ENCODE peak calls at places on chromosomes 11 and 22, in seven cellular contexts. N, S, E, X, Y, F and I are unnamed samples.

GRCh38 chr11:66150140-66150539 is 80.1 kb downstream of the PACS1 start:
- DNase-seq in N (peak; percentile 8), S (no peak), E (no peak), X (no peak), Y (no peak), F (no peak), I (no peak)

GRCh38 chr22:24450600-24450999 is 23.2 kb downstream of the ADORA2A start:
- DNase-seq in N (no peak), S (no peak), E (no peak), X (peak; percentile 75), Y (no peak), F (no peak), I (peak; percentile 67)

GRCh38 chr11:66316849-66317251 is at the start of gene CD248:
- DNase-seq in N (peak; percentile 78), S (no peak), E (no peak), X (peak; percentile 96), Y (peak; percentile 75), F (no peak), I (peak; percentile 85)

GRCh38 chr11:76266701-76267100 is 60.4 kb upstream of the WNT11 start:
- DNase-seq in N (no peak), S (no peak), E (no peak), X (no peak), Y (no peak), F (no peak), I (no peak)

GRCh38 chr11:102014756-102015155 is 32.5 kb upstream of the CFAP300 start:
- DNase-seq in N (no peak), S (no peak), E (no peak), X (no peak), Y (no peak), F (no peak), I (no peak)

GRCh38 chr11:112526699-112527410 is 266.2 kb upstream of the PLET1 start:
- DNase-seq in N (no peak), S (no peak), E (no peak), X (no peak), Y (no peak), F (no peak), I (no peak)

GRCh38 chr11:68351450-68352275 is 39.3 kb downstream of the LRP5 start:
- DNase-seq in N (no peak), S (no peak), E (no peak), X (no peak), Y (peak; percentile 37), F (no peak), I (no peak)

GRCh38 chr11:1404461-1405185 is 14.9 kb downstream of the BRSK2 start:
- DNase-seq in N (no peak), S (no peak), E (no peak), X (peak; percentile 50), Y (no peak), F (no peak), I (no peak)

GRCh38 chr11:131534611-131535010 is 164.2 kb downstream of the NTM start:
- DNase-seq in N (no peak), S (no peak), E (no peak), X (no peak), Y (no peak), F (no peak), I (no peak)

GRCh38 chr11:66727883-66728759 is 895 bp downstream of the SPTBN2 start:
- DNase-seq in N (no peak), S (no peak), E (peak; percentile 20), X (no peak), Y (peak; percentile 56), F (no peak), I (no peak)

GRCh38 chr11:8223513-8223899 is 40.2 kb downstream of the LMO1 start:
- DNase-seq in N (peak; percentile 11), S (no peak), E (no peak), X (no peak), Y (no peak), F (no peak), I (no peak)

GRCh38 chr11:8222820-8223512 is 40.7 kb downstream of the LMO1 start:
- DNase-seq in N (no peak), S (no peak), E (no peak), X (no peak), Y (no peak), F (no peak), I (no peak)

GRCh38 chr11:8220261-8221024 is 43.2 kb downstream of the LMO1 start:
- DNase-seq in N (no peak), S (no peak), E (no peak), X (no peak), Y (no peak), F (no peak), I (no peak)

GRCh38 chr11:8221025-8221723 is 42.5 kb downstream of the LMO1 start:
- DNase-seq in N (no peak), S (no peak), E (no peak), X (no peak), Y (no peak), F (no peak), I (peak; percentile 24)

GRCh38 chr11:8221917-8222316 is 41.8 kb downstream of the LMO1 start:
- DNase-seq in N (no peak), S (no peak), E (no peak), X (no peak), Y (no peak), F (no peak), I (no peak)
- H3K27ac ChIP-seq in N (no peak overlapping the region), S (no peak overlapping the region), E (no peak overlapping the region), X (no peak overlapping the region), Y (no peak overlapping the region), F (no peak overlapping the region), I (no peak overlapping the region)

GRCh38 chr11:34627197-34627596 is 6.3 kb downstream of the EHF start:
- DNase-seq in N (no peak), S (no peak), E (peak; percentile 57), X (no peak), Y (no peak), F (no peak), I (no peak)
- H3K27ac ChIP-seq in N (no peak overlapping the region), S (no peak overlapping the region), E (no peak overlapping the region), X (no peak overlapping the region), Y (no peak overlapping the region), F (no peak overlapping the region), I (no peak overlapping the region)

GRCh38 chr11:12705874-12706273 is 31.7 kb downstream of the TEAD1 start:
- DNase-seq in N (no peak), S (no peak), E (no peak), X (no peak), Y (no peak), F (no peak), I (no peak)
- H3K27ac ChIP-seq in N (no peak overlapping the region), S (no peak overlapping the region), E (no peak overlapping the region), X (no peak overlapping the region), Y (no peak overlapping the region), F (no peak overlapping the region), I (no peak overlapping the region)

GRCh38 chr11:61258546-61258945 is 17.6 kb downstream of the PGA5 start:
- DNase-seq in N (no peak), S (no peak), E (no peak), X (no peak), Y (no peak), F (no peak), I (no peak)

GRCh38 chr11:61256710-61257482 is 15.9 kb downstream of the PGA5 start:
- DNase-seq in N (no peak), S (no peak), E (no peak), X (no peak), Y (no peak), F (no peak), I (no peak)

GRCh38 chr11:61259363-61259762 is 18.4 kb downstream of the PGA5 start:
- DNase-seq in N (no peak), S (no peak), E (no peak), X (no peak), Y (no peak), F (no peak), I (no peak)

GRCh38 chr11:61254403-61255025 is 13.5 kb downstream of the PGA5 start:
- DNase-seq in N (peak; percentile 52), S (peak; percentile 27), E (peak; percentile 67), X (peak; percentile 74), Y (peak; percentile 87), F (peak; percentile 68), I (peak; percentile 57)
- H3K27ac ChIP-seq in N (no peak overlapping the region), S (no peak overlapping the region), E (no peak overlapping the region), X (no peak overlapping the region), Y (no peak overlapping the region), F (no peak overlapping the region), I (no peak overlapping the region)